ENCODE peak calls at places on chromosomes 4 and X, in four cellular contexts. H is A549; F is CD8-positive, alpha-beta T cell; O is cardiac fibroblast. Q is an unnamed sample.

GRCh38 chrX:104284407-104285000 is 29.8 kb upstream of the ESX1 start:
- DNase-seq in F (no peak), H (no peak), O (no peak), Q (no peak)

GRCh38 chr4:19678763-19679162 is 572.9 kb upstream of the SLIT2 start:
- DNase-seq in F (no peak), O (peak; percentile 38), H (no peak), Q (no peak)

GRCh38 chrX:153820601-153821000 is 9.7 kb downstream of the PDZD4 start:
- DNase-seq in H (no peak), O (no peak), F (no peak), Q (no peak)

GRCh38 chr4:15291133-15291532 is 136.7 kb upstream of the C1QTNF7 start:
- DNase-seq in F (no peak), O (no peak), H (no peak), Q (no peak)

GRCh38 chr4:17781072-17781830 is at the start of gene FAM184B:
- DNase-seq in O (no peak), H (no peak), F (no peak), Q (no peak)

GRCh38 chr4:145287351-145287750 is 107.0 kb upstream of the OTUD4 start:
- DNase-seq in F (no peak), O (no peak), H (no peak), Q (no peak)

GRCh38 chr4:183142566-183143545 is 43.8 kb downstream of the WWC2 start:
- DNase-seq in H (peak; percentile 8), O (peak; percentile 74), F (no peak), Q (no peak)

GRCh38 chrX:46461653-46462191 is 83.5 kb downstream of the ZNF674 start:
- DNase-seq in F (no peak), O (no peak), H (no peak), Q (no peak)

GRCh38 chr4:75939890-75940691 is 722 bp downstream of the NAAA start:
- DNase-seq in O (peak; percentile 49), H (peak; percentile 63), F (peak; percentile 66), Q (peak; percentile 59)

GRCh38 chr4:48939785-48940184 is 33.2 kb upstream of the OCIAD2 start:
- DNase-seq in O (peak; percentile 73), H (peak; percentile 45), F (no peak), Q (no peak)

GRCh38 chr4:110854021-110854678 is 231.3 kb upstream of the PITX2 start:
- DNase-seq in O (peak; percentile 78), F (no peak), H (peak; percentile 2), Q (no peak)

GRCh38 chr4:44448548-44449443 is at the start of gene KCTD8:
- DNase-seq in F (peak; percentile 26), O (peak; percentile 80), H (peak; percentile 77), Q (no peak)

GRCh38 chrX:25300994-25301393 is 285.2 kb upstream of the ARX start:
- DNase-seq in F (no peak), H (no peak), O (no peak), Q (no peak)

GRCh38 chr4:2859514-2859913 is 15.9 kb downstream of the ADD1 start:
- DNase-seq in F (no peak), O (no peak), H (no peak), Q (no peak)

GRCh38 chr4:147136308-147136707 is 190.6 kb upstream of the TTC29 start:
- DNase-seq in O (peak; percentile 96), F (no peak), H (no peak), Q (no peak)

GRCh38 chrX:119880552-119881437 is 9.2 kb downstream of the NDUFA1 start:
- DNase-seq in F (peak; percentile 19), O (peak; percentile 68), H (peak; percentile 70), Q (no peak)

GRCh38 chr4:71258323-71258722 is 80.5 kb upstream of the SLC4A4 start:
- DNase-seq in O (no peak), H (no peak), F (no peak), Q (no peak)

GRCh38 chr4:72846280-72847111 is 223.0 kb downstream of the COX18 start:
- DNase-seq in H (peak; percentile 18), F (no peak), O (no peak), Q (no peak)

GRCh38 chr4:19776021-19776459 is 475.7 kb upstream of the SLIT2 start:
- DNase-seq in H (peak; percentile 19), O (peak; percentile 74), F (no peak), Q (no peak)

GRCh38 chr4:170853422-170854021 is 763.8 kb upstream of the AADAT start:
- DNase-seq in H (peak; percentile 36), O (peak; percentile 7), F (no peak), Q (no peak)

GRCh38 chr4:130172156-130172555 is 1076.2 kb downstream of the C4orf33 start:
- DNase-seq in F (no peak), H (no peak), O (peak; percentile 1), Q (no peak)

GRCh38 chrX:63513825-63514574 is 162.9 kb upstream of the SPIN4 start:
- DNase-seq in F (no peak), O (peak; percentile 81), H (no peak), Q (no peak)

GRCh38 chr4:21780158-21780557 is 168.4 kb downstream of the KCNIP4 start:
- DNase-seq in F (no peak), H (no peak), O (no peak), Q (no peak)

GRCh38 chr4:46032061-46032460 is 91.8 kb downstream of the GABRG1 start:
- DNase-seq in O (no peak), F (no peak), H (no peak), Q (no peak)

GRCh38 chr4:40300371-40301162 is 34.6 kb upstream of the CHRNA9 start:
- DNase-seq in H (no peak), F (no peak), O (no peak), Q (no peak)

GRCh38 chrX:65528705-65529340 is 5.8 kb downstream of the LAS1L start:
- DNase-seq in O (peak; percentile 39), F (peak; percentile 72), H (peak; percentile 25), Q (no peak)

GRCh38 chrX:2708016-2708415 is 16.9 kb downstream of the CD99 start:
- DNase-seq in O (no peak), F (no peak), H (peak; percentile 46), Q (no peak)

GRCh38 chr4:142645478-142646108 is 200.5 kb downstream of the INPP4B start:
- DNase-seq in O (peak; percentile 56), H (no peak), F (no peak), Q (no peak)

GRCh38 chrX:123184858-123185251 is 777 bp downstream of the GRIA3 start:
- DNase-seq in O (no peak), H (no peak), F (no peak), Q (no peak)

GRCh38 chrX:140723251-140723650 is 13.7 kb downstream of the LINC00632 start:
- DNase-seq in F (no peak), H (peak; percentile 26), O (peak; percentile 5), Q (no peak)

GRCh38 chrX:119503484-119503861 is 35.2 kb downstream of the SLC25A5 start:
- DNase-seq in O (peak; percentile 91), F (no peak), H (no peak), Q (no peak)

GRCh38 chr4:94766856-94767255 is 9.1 kb downstream of the BMPR1B start:
- DNase-seq in F (no peak), O (peak; percentile 10), H (peak; percentile 75), Q (no peak)

GRCh38 chrX:110418220-110418856 is 59.7 kb downstream of the RTL9 start:
- DNase-seq in F (no peak), O (peak; percentile 79), H (peak; percentile 49), Q (no peak)

GRCh38 chr4:78954048-78954666 is 14.9 kb upstream of the PAQR3 start:
- DNase-seq in O (no peak), H (peak; percentile 12), F (peak; percentile 5), Q (no peak)

GRCh38 chr4:48570646-48571220 is 80.7 kb downstream of the ZAR1 start:
- DNase-seq in O (peak; percentile 5), F (no peak), H (no peak), Q (no peak)

GRCh38 chr4:89829470-89830138 is 7.4 kb downstream of the SNCA start:
- DNase-seq in H (no peak), F (no peak), O (peak; percentile 31), Q (no peak)

GRCh38 chr4:53640576-53641459 is 49.5 kb upstream of the LNX1 start:
- DNase-seq in F (no peak), H (no peak), O (peak; percentile 46), Q (no peak)